ENCODE peak calls at places on chromosomes 11 and 22, in four cellular contexts. One of them, this sample, is unnamed.

GRCh38 chr11:57903441-57904123 is 120.1 kb upstream of the OR9Q1 start:
- DNase-seq in neuronal stem cell: no peak
- DNase-seq in H9: no peak
- DNase-seq in IMR-90: peak
- DNase-seq in this sample: peak

GRCh38 chr11:91790346-91790745 is 434.3 kb upstream of the FAT3 start:
- DNase-seq in neuronal stem cell: no peak
- DNase-seq in IMR-90: no peak
- DNase-seq in H9: no peak
- DNase-seq in this sample: no peak

GRCh38 chr11:38143852-38144251 is 1545.8 kb upstream of the RAG2 start:
- DNase-seq in H9: no peak
- DNase-seq in IMR-90: no peak
- DNase-seq in neuronal stem cell: no peak
- DNase-seq in this sample: no peak

GRCh38 chr22:17120281-17120680 is 879 bp downstream of the TMEM121B start:
- DNase-seq in IMR-90: peak
- DNase-seq in neuronal stem cell: peak
- DNase-seq in H9: peak
- DNase-seq in this sample: peak

GRCh38 chr11:110763249-110764011 is 51.2 kb upstream of the ARHGAP20 start:
- DNase-seq in H9: no peak
- DNase-seq in neuronal stem cell: no peak
- DNase-seq in IMR-90: peak
- DNase-seq in this sample: no peak

GRCh38 chr11:35237860-35238715 is 99.1 kb downstream of the CD44 start:
- DNase-seq in neuronal stem cell: peak
- DNase-seq in IMR-90: no peak
- DNase-seq in H9: peak
- DNase-seq in this sample: peak

GRCh38 chr11:28666632-28667031 is 558.4 kb downstream of the METTL15 start:
- DNase-seq in H9: no peak
- DNase-seq in neuronal stem cell: no peak
- DNase-seq in IMR-90: no peak
- DNase-seq in this sample: no peak

GRCh38 chr11:65903068-65903481 is 2.9 kb upstream of the FOSL1 start:
- DNase-seq in H9: peak
- DNase-seq in neuronal stem cell: no peak
- DNase-seq in IMR-90: peak
- DNase-seq in this sample: peak

GRCh38 chr11:24760681-24761080 is 263.8 kb downstream of the LUZP2 start:
- DNase-seq in H9: no peak
- DNase-seq in IMR-90: peak
- DNase-seq in neuronal stem cell: no peak
- DNase-seq in this sample: no peak

GRCh38 chr11:72422414-72422813 is 11.9 kb downstream of the CLPB start:
- DNase-seq in neuronal stem cell: no peak
- DNase-seq in IMR-90: no peak
- DNase-seq in H9: no peak
- DNase-seq in this sample: no peak

GRCh38 chr11:130278151-130278550 is 36.6 kb downstream of the ZBTB44 start:
- DNase-seq in IMR-90: no peak
- DNase-seq in H9: no peak
- DNase-seq in neuronal stem cell: no peak
- DNase-seq in this sample: no peak

GRCh38 chr11:48125866-48126265 is 90.7 kb upstream of the OR4B1 start:
- DNase-seq in H9: no peak
- DNase-seq in IMR-90: no peak
- DNase-seq in neuronal stem cell: no peak
- DNase-seq in this sample: no peak

GRCh38 chr11:17432041-17432440 is 43.6 kb upstream of the KCNJ11 start:
- DNase-seq in neuronal stem cell: no peak
- DNase-seq in IMR-90: no peak
- DNase-seq in H9: no peak
- DNase-seq in this sample: no peak

GRCh38 chr11:115170133-115170815 is 333.9 kb downstream of the CADM1 start:
- DNase-seq in H9: no peak
- DNase-seq in neuronal stem cell: peak
- DNase-seq in IMR-90: peak
- DNase-seq in this sample: peak

GRCh38 chr11:33161120-33162005 is at the start of gene CSTF3:
- DNase-seq in IMR-90: peak
- DNase-seq in neuronal stem cell: peak
- DNase-seq in H9: peak
- DNase-seq in this sample: peak

GRCh38 chr11:110251837-110252236 is 44.6 kb downstream of the RDX start:
- DNase-seq in IMR-90: peak
- DNase-seq in neuronal stem cell: no peak
- DNase-seq in H9: no peak
- DNase-seq in this sample: no peak

GRCh38 chr22:47630741-47631534 is 868.5 kb downstream of the TBC1D22A start:
- DNase-seq in H9: no peak
- DNase-seq in IMR-90: no peak
- DNase-seq in neuronal stem cell: no peak
- DNase-seq in this sample: no peak

GRCh38 chr11:16815047-16815767 is 76.8 kb downstream of the C11orf58 start:
- DNase-seq in IMR-90: peak
- DNase-seq in H9: no peak
- DNase-seq in neuronal stem cell: no peak
- DNase-seq in this sample: no peak

GRCh38 chr11:71431271-71431670 is 16.9 kb downstream of the DHCR7 start:
- DNase-seq in neuronal stem cell: no peak
- DNase-seq in H9: no peak
- DNase-seq in IMR-90: no peak
- DNase-seq in this sample: peak

GRCh38 chr11:94674005-94674491 is 94.1 kb upstream of the AMOTL1 start:
- DNase-seq in H9: no peak
- DNase-seq in neuronal stem cell: no peak
- DNase-seq in IMR-90: no peak
- DNase-seq in this sample: no peak

GRCh38 chr11:8728566-8728965 is 46.0 kb downstream of the RPL27A start:
- DNase-seq in neuronal stem cell: no peak
- DNase-seq in IMR-90: peak
- DNase-seq in H9: no peak
- DNase-seq in this sample: no peak

GRCh38 chr11:120344302-120345004 is 8.2 kb downstream of the ARHGEF12 start:
- DNase-seq in IMR-90: peak
- DNase-seq in H9: no peak
- DNase-seq in neuronal stem cell: no peak
- DNase-seq in this sample: no peak

GRCh38 chr11:94922675-94923347 is 50.5 kb downstream of the CWC15 start:
- DNase-seq in H9: no peak
- DNase-seq in IMR-90: no peak
- DNase-seq in neuronal stem cell: no peak
- DNase-seq in this sample: peak

GRCh38 chr11:22670803-22671202 is 4.4 kb downstream of the GAS2 start:
- DNase-seq in H9: no peak
- DNase-seq in IMR-90: peak
- DNase-seq in neuronal stem cell: no peak
- DNase-seq in this sample: peak

GRCh38 chr11:94740975-94741707 is 27.0 kb upstream of the AMOTL1 start:
- DNase-seq in IMR-90: peak
- DNase-seq in neuronal stem cell: peak
- DNase-seq in H9: peak
- DNase-seq in this sample: peak

GRCh38 chr22:43427296-43428004 is 15.6 kb downstream of the MPPED1 start:
- DNase-seq in neuronal stem cell: no peak
- DNase-seq in IMR-90: no peak
- DNase-seq in H9: no peak
- DNase-seq in this sample: no peak

GRCh38 chr11:26420331-26420730 is 88.4 kb downstream of the ANO3 start:
- DNase-seq in IMR-90: no peak
- DNase-seq in H9: no peak
- DNase-seq in neuronal stem cell: no peak
- DNase-seq in this sample: peak

GRCh38 chr11:125313271-125314222 is 149.0 kb downstream of the PKNOX2 start:
- DNase-seq in IMR-90: peak
- DNase-seq in neuronal stem cell: no peak
- DNase-seq in H9: no peak
- DNase-seq in this sample: peak

GRCh38 chr11:83071641-83072591 is at the start of gene RAB30:
- DNase-seq in H9: peak
- DNase-seq in neuronal stem cell: peak
- DNase-seq in IMR-90: peak
- DNase-seq in this sample: peak
- H3K23ac ChIP-seq in H9: peak
- H3K23ac ChIP-seq in neuronal stem cell: peak
- H3K23ac ChIP-seq in IMR-90: peak
- H3K23ac ChIP-seq in this sample: peak

DNA sequence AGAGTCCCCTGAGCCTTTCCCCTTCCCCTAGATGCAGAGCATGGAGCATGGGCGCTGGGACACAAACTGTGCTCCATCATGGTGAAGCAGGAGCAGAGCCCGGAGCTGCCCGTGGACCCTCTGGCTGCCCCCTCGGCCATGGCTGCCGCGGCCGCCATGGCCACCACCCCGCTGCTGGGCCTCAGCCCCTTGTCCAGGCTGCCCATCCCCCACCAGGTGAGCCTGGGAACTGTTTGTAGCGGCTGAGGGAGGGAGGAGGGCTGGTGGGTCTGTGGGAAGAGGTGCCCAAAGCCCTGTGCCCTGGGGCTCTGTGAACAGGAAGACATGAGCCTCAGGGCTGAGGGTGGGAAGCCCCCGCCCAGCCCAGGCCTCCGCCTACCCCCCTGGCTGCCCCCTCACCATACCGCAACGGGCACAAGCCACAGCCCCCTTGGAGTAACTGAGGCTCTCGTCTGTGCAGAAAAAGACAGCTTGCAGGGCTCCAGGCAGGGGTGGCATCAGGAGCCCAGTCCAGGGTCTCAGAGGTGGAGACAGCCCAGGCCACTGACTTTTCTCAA is 30.4 kb downstream of the CREB3L1 start:
- DNase-seq in IMR-90: no peak
- DNase-seq in H9: no peak
- DNase-seq in neuronal stem cell: no peak
- DNase-seq in this sample: no peak
- H2BK5ac ChIP-seq in IMR-90: no peak
- H2BK5ac ChIP-seq in H9: no peak
- H2BK5ac ChIP-seq in neuronal stem cell: peak
- H2BK5ac ChIP-seq in this sample: no peak

DNA sequence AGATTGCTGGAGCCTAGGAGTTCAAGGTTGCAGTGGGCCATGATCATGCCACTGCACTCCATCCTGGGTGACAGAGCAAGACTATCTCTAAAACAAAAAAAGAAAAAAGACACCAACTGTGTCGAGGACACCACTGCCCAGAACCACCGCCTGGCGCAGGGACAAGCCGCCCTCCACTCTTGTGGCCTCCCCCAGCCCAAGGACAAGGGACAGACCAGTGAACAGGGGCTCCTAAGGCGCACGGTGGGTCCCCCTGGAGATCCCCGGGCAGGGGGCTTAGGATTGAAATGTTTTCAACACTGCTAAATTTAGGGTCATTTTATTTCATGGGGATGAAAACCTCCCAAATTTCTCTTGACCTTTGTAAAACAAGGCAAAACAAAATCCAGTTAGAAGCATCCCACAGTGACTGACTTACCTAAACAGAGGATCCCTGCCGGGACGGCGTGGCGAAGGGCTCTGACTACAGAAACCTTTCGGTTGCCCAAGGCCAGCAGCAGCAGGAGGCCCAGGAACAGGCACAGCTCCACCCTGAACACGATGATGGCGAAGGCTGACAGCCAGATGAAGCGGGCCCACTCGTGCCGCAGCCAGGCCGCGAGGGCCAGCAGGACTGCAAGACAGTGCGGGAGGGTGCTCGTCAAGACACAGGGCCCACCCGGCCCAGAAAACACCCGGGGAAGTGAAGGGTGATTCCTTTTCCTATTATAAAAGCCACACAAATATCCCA is 8.6 kb downstream of the ALG12 start:
- DNase-seq in neuronal stem cell: no peak
- DNase-seq in H9: no peak
- DNase-seq in IMR-90: no peak
- DNase-seq in this sample: no peak
- H2BK120ac ChIP-seq in neuronal stem cell: no peak
- H2BK120ac ChIP-seq in H9: no peak
- H2BK120ac ChIP-seq in IMR-90: no peak
- H2BK120ac ChIP-seq in this sample: no peak

GRCh38 chr11:118436639-118437045 is 350 bp downstream of the KMT2A start:
- DNase-seq in IMR-90: peak
- DNase-seq in neuronal stem cell: peak
- DNase-seq in H9: peak
- DNase-seq in this sample: peak

GRCh38 chr11:118435233-118435892 is 929 bp upstream of the KMT2A start:
- DNase-seq in H9: peak
- DNase-seq in neuronal stem cell: peak
- DNase-seq in IMR-90: peak
- DNase-seq in this sample: peak

GRCh38 chr11:118434553-118435232 is 1.6 kb upstream of the KMT2A start:
- DNase-seq in IMR-90: peak
- DNase-seq in neuronal stem cell: peak
- DNase-seq in H9: peak
- DNase-seq in this sample: peak

GRCh38 chr11:118437046-118437735 is 899 bp downstream of the KMT2A start:
- DNase-seq in neuronal stem cell: peak
- DNase-seq in H9: peak
- DNase-seq in IMR-90: peak
- DNase-seq in this sample: peak

DNA sequence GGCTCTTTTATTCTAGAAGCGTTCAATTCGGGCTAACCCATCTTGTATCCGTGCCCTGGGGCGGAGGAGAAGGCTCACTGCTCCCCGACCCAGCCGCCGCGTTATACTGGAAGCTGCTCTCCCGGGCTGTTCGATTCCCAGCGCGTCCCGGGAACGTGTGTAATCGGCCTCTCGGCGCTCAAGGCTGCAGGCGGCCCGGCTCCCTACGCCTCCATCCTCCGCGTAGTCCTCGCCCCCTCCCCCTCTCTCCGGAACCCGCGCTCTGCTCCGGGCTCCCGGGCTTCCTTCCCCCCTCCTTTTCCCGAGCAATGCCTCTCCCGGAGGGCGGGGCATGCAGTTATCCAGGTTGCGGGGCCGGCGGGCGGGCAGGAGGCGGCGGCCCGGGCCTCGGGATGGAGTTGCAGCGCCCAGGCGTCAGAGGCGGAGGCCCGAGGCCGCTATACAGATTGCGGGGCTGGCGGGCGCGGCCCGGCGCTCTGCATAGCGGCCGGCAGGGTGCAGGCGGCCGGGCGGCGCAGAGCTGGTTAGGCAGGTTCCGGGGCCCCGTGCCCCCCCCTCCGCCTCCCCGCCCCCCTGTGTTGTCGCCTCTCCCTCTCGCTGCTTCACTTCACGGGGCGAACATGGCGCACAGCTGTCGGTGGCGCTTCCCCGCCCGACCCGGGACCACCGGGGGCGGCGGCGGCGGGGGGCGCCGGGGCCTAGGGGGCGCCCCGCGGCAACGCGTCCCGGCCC is at the start of gene KMT2A:
- DNase-seq in H9: peak
- DNase-seq in neuronal stem cell: peak
- DNase-seq in IMR-90: peak
- DNase-seq in this sample: peak
- H3K23ac ChIP-seq in H9: no peak
- H3K23ac ChIP-seq in neuronal stem cell: peak
- H3K23ac ChIP-seq in IMR-90: peak
- H3K23ac ChIP-seq in this sample: peak

This sample was measured in mesendoderm.